ENCODE peak calls at places on chromosomes 12 and 14, in five cellular contexts. J is activated gamma-delta T cell; D is mesenchymal stem cell; G is stimulated activated CD4-positive, alpha-beta T cell treated with anti-CD3 and anti-CD28 coated beads, TNF-alpha, amount 100 ng/mL, for 4 hours; A is amygdala. S is an unnamed sample.

GRCh38 chr14:90815817-90816662 is at the start of gene TTC7B:
- DNase-seq in J (no peak), D (peak; percentile 32), G (no peak), A (no peak), S (no peak)

GRCh38 chr14:105200641-105201040 is 19.5 kb upstream of the NUDT14 start:
- DNase-seq in J (no peak), D (no peak), G (no peak), A (no peak), S (no peak)

GRCh38 chr14:75286313-75286712 is 7.7 kb downstream of the FOS start:
- DNase-seq in J (no peak), D (peak; percentile 58), G (no peak), A (no peak), S (no peak)

GRCh38 chr14:72975776-72976175 is 49.5 kb downstream of the DCAF4 start:
- DNase-seq in J (no peak), D (no peak), G (no peak), A (no peak), S (no peak)

GRCh38 chr12:117284160-117284559 is 77.3 kb downstream of the NOS1 start:
- DNase-seq in J (no peak), D (no peak), G (no peak), A (no peak), S (no peak)

GRCh38 chr12:76037130-76038105 is 5.8 kb upstream of the PHLDA1 start:
- DNase-seq in J (no peak), D (peak; percentile 84), G (no peak), A (no peak), S (no peak)

GRCh38 chr12:104581000-104581570 is 124.3 kb downstream of the CHST11 start:
- DNase-seq in J (no peak), D (no peak), G (no peak), A (no peak), S (no peak)

GRCh38 chr12:1593232-1594044 is 943 bp downstream of the FBXL14 start:
- DNase-seq in J (peak; percentile 54), D (peak; percentile 47), G (peak; percentile 30), A (peak; percentile 72), S (no peak)

GRCh38 chr14:25001096-25001982 is 48.6 kb downstream of the STXBP6 start:
- DNase-seq in J (no peak), D (peak; percentile 36), G (no peak), A (no peak), S (no peak)

GRCh38 chr12:64678248-64678647 is 68.0 kb downstream of the RASSF3 start:
- DNase-seq in J (no peak), D (no peak), G (no peak), A (no peak), S (no peak)

GRCh38 chr14:59358105-59358504 is 107.1 kb downstream of the GPR135 start:
- DNase-seq in J (no peak), D (no peak), G (no peak), A (no peak), S (no peak)

GRCh38 chr12:108484431-108484830 is 30.6 kb upstream of the FICD start:
- DNase-seq in J (no peak), D (no peak), G (no peak), A (no peak), S (no peak)

GRCh38 chr12:107178776-107179175 is 85.4 kb upstream of the CRY1 start:
- DNase-seq in J (no peak), D (no peak), G (no peak), A (no peak), S (no peak)

GRCh38 chr14:40398981-40399380 is 966.7 kb upstream of the FBXO33 start:
- DNase-seq in J (no peak), D (no peak), G (no peak), A (no peak), S (no peak)

GRCh38 chr14:76706811-76707210 is 54.5 kb upstream of the VASH1 start:
- DNase-seq in J (no peak), D (no peak), G (no peak), A (no peak), S (no peak)

GRCh38 chr12:64998327-64999156 is 122.6 kb downstream of the WIF1 start:
- DNase-seq in J (no peak), D (no peak), G (no peak), A (no peak), S (no peak)

GRCh38 chr12:74066476-74066875 is 471.2 kb upstream of the ATXN7L3B start:
- DNase-seq in J (no peak), D (no peak), G (no peak), A (no peak), S (no peak)

GRCh38 chr12:108399514-108399913 is 60.4 kb upstream of the CMKLR1 start:
- DNase-seq in J (no peak), D (no peak), G (no peak), A (peak; percentile 30), S (no peak)

GRCh38 chr12:53096089-53096741 is 1.3 kb upstream of the IGFBP6 start:
- DNase-seq in J (no peak), D (peak; percentile 64), G (no peak), A (no peak), S (no peak)

GRCh38 chr14:37985826-37986470 is 221.8 kb upstream of the SSTR1 start:
- DNase-seq in J (no peak), D (peak; percentile 60), G (peak; percentile 4), A (no peak), S (peak; percentile 5)

GRCh38 chr12:114918535-114919233 is 234.7 kb upstream of the TBX3 start:
- DNase-seq in J (no peak), D (peak; percentile 85), G (no peak), A (no peak), S (no peak)

GRCh38 chr12:75933136-75933535 is 98.4 kb downstream of the PHLDA1 start:
- DNase-seq in J (no peak), D (peak; percentile 97), G (no peak), A (no peak), S (no peak)

GRCh38 chr12:79547044-79547734 is 143.6 kb downstream of the PAWR start:
- DNase-seq in J (no peak), D (no peak), G (no peak), A (no peak), S (no peak)

GRCh38 chr14:105249175-105250007 is 1.1 kb downstream of the BTBD6 start:
- DNase-seq in J (no peak), D (peak; percentile 51), G (no peak), A (no peak), S (no peak)

S was measured in substantia nigra.